ENCODE peak calls at places on chromosomes 12 and 14, in five cellular contexts. G, W, F, O and U are unnamed samples.

GRCh38 chr12:33044447-33044846 is 147.9 kb upstream of the PKP2 start:
- DNase-seq in W (no peak), O (no peak), F (no peak), G (no peak), U (no peak)

GRCh38 chr12:130074661-130075406 is 87.4 kb upstream of the FZD10 start:
- DNase-seq in O (no peak), F (no peak), G (no peak), W (no peak), U (no peak)

GRCh38 chr12:65518771-65519170 is 240.3 kb downstream of the MSRB3 start:
- DNase-seq in G (no peak), O (no peak), F (no peak), W (no peak), U (no peak)

GRCh38 chr12:47107446-47107845 is 27.7 kb upstream of the AMIGO2 start:
- DNase-seq in O (no peak), W (no peak), G (no peak), F (no peak), U (no peak)

GRCh38 chr14:97277711-97278110 is 480.5 kb downstream of the VRK1 start:
- DNase-seq in W (no peak), G (no peak), O (no peak), F (no peak), U (no peak)

GRCh38 chr12:119781804-119782203 is 95.3 kb downstream of the CIT start:
- DNase-seq in W (no peak), O (no peak), G (no peak), F (no peak), U (no peak)

GRCh38 chr12:52033506-52034258 is 17.6 kb upstream of the NR4A1 start:
- DNase-seq in O (no peak), F (no peak), W (no peak), G (no peak), U (no peak)

GRCh38 chr14:61147898-61148549 is 133.1 kb downstream of the TMEM30B start:
- DNase-seq in W (no peak), G (peak), F (no peak), O (no peak), U (no peak)

GRCh38 chr12:107372229-107372658 is 278.9 kb upstream of the CRY1 start:
- DNase-seq in W (no peak), F (no peak), G (no peak), O (no peak), U (no peak)

GRCh38 chr14:20745571-20746358 is at the start of gene EDDM3A:
- DNase-seq in W (no peak), G (no peak), O (no peak), F (no peak), U (no peak)

GRCh38 chr14:50260072-50260471 is 28.7 kb upstream of the SOS2 start:
- DNase-seq in W (no peak), F (no peak), O (no peak), G (no peak), U (no peak)

DNA sequence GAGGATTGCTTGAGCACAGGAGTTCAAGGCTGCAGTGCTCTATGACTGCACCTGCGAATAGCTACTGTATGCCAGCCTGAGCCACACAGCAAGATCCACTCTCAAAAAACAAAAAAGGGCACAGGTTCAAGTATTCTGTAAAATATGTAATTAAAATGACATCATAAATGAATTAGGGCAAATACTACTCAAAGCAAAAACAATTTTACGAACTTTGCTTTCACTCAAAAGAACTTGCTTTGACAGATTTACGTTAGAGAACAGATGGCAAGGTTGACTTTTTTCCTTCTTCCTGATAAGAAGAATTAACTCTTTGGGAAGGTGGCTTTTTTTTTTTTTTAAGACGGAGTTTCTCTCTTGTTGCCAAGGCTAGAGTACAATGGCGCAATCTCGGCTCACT is 44.0 kb upstream of the EAPP start:
- DNase-seq in G (no peak), F (no peak), W (peak), O (no peak), U (no peak)
- TF ChIP-seq POLR2A in G (no peak), F (no peak), W (no peak), O (no peak), U (no peak)

GRCh38 chr12:53675701-53676607 is at the start of gene ATP5MC2:
- DNase-seq in O (peak), G (peak), F (peak), W (peak), U (peak)
- TF ChIP-seq POLR2A in O (peak), G (peak), F (no peak), W (no peak), U (peak)

GRCh38 chr12:39587247-39587646 is 32.4 kb downstream of the ABCD2 start:
- DNase-seq in W (no peak), F (no peak), O (no peak), G (no peak), U (no peak)

GRCh38 chr12:39586811-39587210 is 32.8 kb downstream of the ABCD2 start:
- DNase-seq in G (no peak), W (no peak), F (no peak), O (no peak), U (no peak)

DNA sequence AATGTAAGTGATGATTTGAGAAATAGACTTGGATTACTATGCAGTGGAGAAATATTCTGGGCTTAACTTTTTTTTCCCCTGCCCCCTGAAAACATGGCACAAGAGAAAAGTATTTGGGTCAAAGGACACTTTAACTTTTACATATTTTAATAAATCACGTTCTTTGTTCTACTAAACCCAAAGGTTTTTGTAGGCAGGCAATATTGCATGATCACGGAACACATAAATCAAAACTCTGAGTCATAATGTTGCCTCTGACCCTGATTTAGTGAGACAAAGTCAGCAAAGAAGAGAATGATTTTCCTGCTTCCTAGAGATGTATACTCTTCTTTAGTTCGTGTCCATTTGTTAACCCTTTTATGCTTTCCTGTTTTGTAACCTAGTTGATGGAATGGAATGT is 38.0 kb downstream of the ABCD2 start:
- DNase-seq in W (no peak), F (no peak), O (no peak), G (no peak), U (no peak)
- TF ChIP-seq POLR2A in W (no peak), F (no peak), O (no peak), G (no peak), U (no peak)

GRCh38 chr14:103626150-103626850 is 2.7 kb upstream of the KLC1 start:
- DNase-seq in F (no peak), W (no peak), O (no peak), G (peak), U (no peak)

GRCh38 chr14:103629503-103630121 is 601 bp downstream of the KLC1 start:
- DNase-seq in F (peak), G (no peak), O (peak), W (peak), U (peak)

GRCh38 chr14:103628684-103629502 is at the start of gene KLC1:
- DNase-seq in F (peak), O (peak), G (no peak), W (peak), U (peak)

GRCh38 chr14:103627073-103628025 is 1.7 kb upstream of the KLC1 start:
- DNase-seq in G (no peak), O (no peak), W (no peak), F (no peak), U (no peak)

GRCh38 chr14:103628221-103628683 is 759 bp upstream of the KLC1 start:
- DNase-seq in O (peak), F (peak), G (no peak), W (peak), U (peak)
- TF ChIP-seq POLR2A in O (peak), F (no peak), G (peak), W (no peak), U (peak)

GRCh38 chr14:23605931-23606585 is 27.5 kb upstream of the JPH4 start:
- DNase-seq in F (no peak), O (no peak), W (no peak), G (no peak), U (no peak)

GRCh38 chr14:23610090-23610814 is 25.9 kb upstream of the DHRS2 start:
- DNase-seq in O (no peak), G (peak), F (no peak), W (no peak), U (no peak)

GRCh38 chr14:23610815-23611289 is 25.3 kb upstream of the DHRS2 start:
- DNase-seq in F (no peak), O (no peak), G (no peak), W (no peak), U (no peak)

GRCh38 chr14:23609001-23609400 is 27.2 kb upstream of the DHRS2 start:
- DNase-seq in F (no peak), W (no peak), G (no peak), O (no peak), U (no peak)

GRCh38 chr14:23608454-23608853 is 27.7 kb upstream of the DHRS2 start:
- DNase-seq in O (peak), W (no peak), F (no peak), G (no peak), U (no peak)
- TF ChIP-seq POLR2A in O (no peak), W (no peak), F (no peak), G (no peak), U (no peak)

GRCh38 chr12:114411081-114411836 is 5.3 kb upstream of the TBX5 start:
- DNase-seq in W (no peak), O (no peak), F (no peak), G (no peak), U (no peak)

GRCh38 chr12:114414031-114414865 is 8.3 kb upstream of the TBX5 start:
- DNase-seq in O (no peak), F (no peak), W (no peak), G (no peak), U (no peak)

GRCh38 chr12:114414866-114415524 is 9.1 kb upstream of the TBX5 start:
- DNase-seq in F (no peak), G (no peak), O (no peak), W (no peak), U (no peak)

GRCh38 chr12:114412307-114412706 is 6.4 kb upstream of the TBX5 start:
- DNase-seq in G (no peak), F (no peak), O (no peak), W (no peak), U (no peak)

DNA sequence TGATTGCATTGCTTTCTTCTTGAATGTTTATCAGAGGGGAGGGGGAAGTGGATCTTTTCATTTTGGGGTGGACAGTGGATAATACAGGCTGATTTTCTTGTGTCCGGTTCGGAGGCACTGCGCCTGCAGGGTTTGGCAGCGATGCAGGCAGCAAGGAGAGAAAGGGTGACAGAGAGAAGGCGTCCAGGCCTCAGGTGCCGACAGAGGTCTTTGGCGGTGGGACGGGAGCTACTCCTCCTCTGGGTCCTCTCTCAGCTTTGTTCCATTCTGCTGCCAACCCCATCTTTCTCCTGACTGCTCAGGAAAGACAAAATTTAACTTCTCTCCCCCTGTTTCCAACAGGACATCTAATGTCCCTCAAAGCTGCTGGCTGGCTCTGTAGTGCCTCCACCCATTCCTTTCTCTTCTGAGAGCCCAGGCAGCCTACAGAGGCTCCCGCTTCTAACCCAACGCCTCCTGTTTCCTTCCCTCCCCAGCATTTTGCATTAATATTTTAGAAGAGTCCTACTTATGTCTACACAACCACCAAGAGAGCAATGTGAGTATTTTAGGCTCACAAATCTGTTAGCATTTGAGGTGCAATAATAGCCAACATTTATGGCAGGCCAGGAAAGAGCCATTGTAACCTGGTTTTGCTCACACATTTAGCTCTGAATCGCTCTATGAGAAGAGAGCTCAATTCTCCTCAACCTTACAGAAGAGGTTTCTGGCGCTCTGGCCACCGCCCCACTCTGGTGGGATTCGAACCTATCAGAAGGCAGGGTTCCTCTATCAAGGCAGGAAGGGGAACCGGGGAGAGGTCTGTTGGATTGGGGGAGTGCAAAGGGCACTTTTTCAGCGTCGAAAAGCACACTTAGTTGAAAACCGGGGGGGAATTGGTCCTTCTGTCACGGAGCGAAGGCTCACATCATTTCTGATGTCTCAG is 7.1 kb upstream of the TBX5 start:
- DNase-seq in F (no peak), W (no peak), O (no peak), G (no peak), U (no peak)
- TF ChIP-seq POLR2A in F (no peak), W (no peak), O (no peak), G (no peak), U (no peak)

GRCh38 chr14:93031505-93032300 is 84.0 kb downstream of the ITPK1 start:
- DNase-seq in G (no peak), F (no peak), W (no peak), O (no peak), U (no peak)
- TF ChIP-seq POLR2A in G (no peak), F (no peak), W (no peak), O (no peak), U (no peak)

DNA sequence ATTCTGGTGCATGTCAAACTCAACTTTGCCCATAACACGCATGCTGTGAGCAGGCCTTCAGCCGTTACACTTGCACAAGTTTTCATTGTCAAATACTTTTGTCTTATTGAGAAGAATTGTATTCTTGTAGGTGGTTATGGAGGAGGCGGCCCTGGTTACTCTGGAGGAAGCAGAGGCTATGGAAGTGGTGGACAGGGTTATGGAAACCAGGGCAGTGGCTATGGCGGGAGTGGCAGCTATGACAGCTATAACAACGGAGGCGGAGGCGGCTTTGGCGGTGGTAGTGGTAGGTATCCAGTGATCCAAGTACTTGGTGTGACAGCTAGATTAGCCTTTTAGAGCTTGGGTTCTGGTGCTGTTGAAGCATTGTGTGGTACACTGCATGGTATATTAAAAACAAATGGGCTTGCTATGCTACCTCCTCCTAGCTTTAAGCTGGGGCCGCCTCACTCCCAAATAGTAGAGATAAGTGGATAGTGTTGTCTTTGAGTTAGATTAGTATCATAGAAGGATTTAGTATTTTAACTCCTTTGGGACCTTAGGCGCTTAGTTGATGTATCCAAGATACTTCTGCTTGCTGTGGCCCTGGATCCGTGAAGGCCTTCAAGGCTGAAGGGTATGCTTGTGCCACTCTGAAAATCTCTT is 2.5 kb downstream of the HNRNPA1 start:
- DNase-seq in O (peak), W (no peak), F (no peak), G (no peak), U (peak)
- TF ChIP-seq POLR2A in O (peak), W (no peak), F (no peak), G (peak), U (no peak)

GRCh38 chr12:12889701-12890100 is 1.7 kb upstream of the GPRC5A start:
- DNase-seq in W (no peak), O (peak), F (no peak), G (no peak), U (no peak)

GRCh38 chr12:12892670-12893290 is 1.4 kb downstream of the GPRC5A start:
- DNase-seq in O (no peak), F (no peak), G (no peak), W (no peak), U (no peak)

GRCh38 chr12:12891646-12892355 is 439 bp downstream of the GPRC5A start:
- DNase-seq in W (no peak), O (no peak), F (no peak), G (no peak), U (no peak)

GRCh38 chr12:12890492-12890814 is 909 bp upstream of the GPRC5A start:
- DNase-seq in W (no peak), F (no peak), O (peak), G (no peak), U (no peak)

GRCh38 chr12:12890815-12891645 is at the start of gene GPRC5A:
- DNase-seq in O (peak), W (peak), F (peak), G (peak), U (peak)
- TF ChIP-seq POLR2A in O (peak), W (no peak), F (no peak), G (no peak), U (no peak)

GRCh38 chr12:11746940-11747716 is 97.7 kb downstream of the ETV6 start:
- DNase-seq in F (no peak), O (no peak), W (no peak), G (no peak), U (no peak)
- TF ChIP-seq POLR2A in F (no peak), O (no peak), W (no peak), G (no peak), U (no peak)